ENCODE peak calls at places on chromosomes 6 and 20, in six cellular contexts. J, K, Q, F, L and G are unnamed samples.

GRCh38 chr6:113655761-113656160 is 201.4 kb upstream of the MARCKS start:
- DNase-seq in K (no peak), F (no peak), J (no peak), L (no peak), Q (no peak), G (no peak)

GRCh38 chr6:147417954-147418353 is 90.5 kb upstream of the SAMD5 start:
- DNase-seq in L (no peak), F (no peak), K (no peak), J (no peak), Q (no peak), G (no peak)

GRCh38 chr6:23647045-23647444 is 479.0 kb upstream of the NRSN1 start:
- DNase-seq in L (no peak), Q (no peak), J (no peak), K (no peak), F (no peak), G (no peak)

GRCh38 chr20:5214826-5215225 is 88.0 kb downstream of the CDS2 start:
- DNase-seq in F (no peak), J (no peak), Q (no peak), K (no peak), L (no peak), G (no peak)

GRCh38 chr6:106509420-106510089 is 119.7 kb downstream of the RTN4IP1 start:
- DNase-seq in J (no peak), F (peak; percentile 60), K (no peak), Q (no peak), L (peak; percentile 30), G (no peak)

GRCh38 chr6:43278524-43279078 is 19.5 kb upstream of the SLC22A7 start:
- DNase-seq in Q (peak; percentile 29), K (no peak), J (peak; percentile 50), L (peak; percentile 13), F (peak; percentile 8), G (peak; percentile 17)

GRCh38 chr20:57957397-57958049 is 247.7 kb upstream of the PMEPA1 start:
- DNase-seq in F (no peak), J (no peak), K (no peak), Q (peak; percentile 60), L (no peak), G (no peak)

GRCh38 chr6:31396422-31397152 is 6.8 kb upstream of the MICA start:
- DNase-seq in K (peak; percentile 96), Q (no peak), L (peak; percentile 88), J (peak; percentile 66), F (peak; percentile 79), G (no peak)

GRCh38 chr20:19047040-19047950 is 165.1 kb upstream of the SLC24A3 start:
- DNase-seq in F (no peak), Q (no peak), L (no peak), J (no peak), K (peak; percentile 94), G (no peak)

GRCh38 chr6:158739673-158740072 is 79.5 kb downstream of the EZR start:
- DNase-seq in L (no peak), F (no peak), J (no peak), Q (no peak), K (no peak), G (no peak)

GRCh38 chr6:43217351-43217750 is 11.9 kb downstream of the DNPH1 start:
- DNase-seq in Q (no peak), L (no peak), F (no peak), J (no peak), K (no peak), G (no peak)

GRCh38 chr6:138647006-138647405 is 126.6 kb upstream of the CCDC28A start:
- DNase-seq in Q (no peak), J (no peak), F (peak; percentile 82), K (no peak), L (peak; percentile 91), G (no peak)

GRCh38 chr6:73542882-73543281 is 22.1 kb upstream of the EEF1A1 start:
- DNase-seq in F (no peak), K (peak; percentile 48), J (no peak), Q (no peak), L (no peak), G (no peak)

GRCh38 chr6:139927236-139927635 is 552.8 kb upstream of the CITED2 start:
- DNase-seq in F (peak; percentile 96), J (peak; percentile 4), L (peak; percentile 85), Q (no peak), K (no peak), G (no peak)

GRCh38 chr6:17101422-17102257 is at the start of gene STMND1:
- DNase-seq in K (no peak), L (peak; percentile 24), F (peak; percentile 20), J (peak; percentile 27), Q (no peak), G (no peak)

GRCh38 chr6:145964948-145965366 is 799 bp upstream of the SHPRH start:
- DNase-seq in F (no peak), J (no peak), K (no peak), L (no peak), Q (no peak), G (no peak)

GRCh38 chr6:112245511-112246203 is 8.7 kb downstream of the LAMA4 start:
- DNase-seq in Q (no peak), J (no peak), F (peak; percentile 93), L (peak; percentile 53), K (no peak), G (no peak)

GRCh38 chr6:105601541-105602174 is 198.8 kb upstream of the PREP start:
- DNase-seq in K (peak; percentile 93), L (peak; percentile 100), F (peak; percentile 100), Q (no peak), J (peak; percentile 98), G (no peak)

GRCh38 chr20:21505161-21505809 is 8.6 kb downstream of the NKX2-2 start:
- DNase-seq in F (peak; percentile 56), K (no peak), L (peak; percentile 59), J (peak; percentile 70), Q (no peak), G (no peak)

GRCh38 chr6:138086573-138087196 is 20.5 kb downstream of the PERP start:
- DNase-seq in L (no peak), J (peak; percentile 75), F (no peak), Q (peak; percentile 38), K (no peak), G (peak; percentile 47)

GRCh38 chr20:1299522-1299921 is 29.4 kb downstream of the SDCBP2 start:
- DNase-seq in J (peak; percentile 34), Q (no peak), F (no peak), L (no peak), K (no peak), G (no peak)

GRCh38 chr6:140636237-140636636 is 1261.8 kb upstream of the CITED2 start:
- DNase-seq in Q (no peak), F (no peak), J (no peak), L (no peak), K (no peak), G (no peak)

GRCh38 chr20:50285376-50286173 is 94.9 kb downstream of the CEBPB start:
- DNase-seq in L (peak; percentile 81), J (no peak), Q (no peak), K (peak; percentile 91), F (peak; percentile 92), G (no peak)

GRCh38 chr20:63058696-63059335 is 52.1 kb upstream of the BHLHE23 start:
- DNase-seq in L (no peak), J (no peak), Q (no peak), F (no peak), K (peak; percentile 80), G (no peak)

GRCh38 chr20:51481311-51481997 is 61.1 kb downstream of the NFATC2 start:
- DNase-seq in J (no peak), F (no peak), L (no peak), K (no peak), Q (no peak), G (no peak)

GRCh38 chr20:19758888-19759331 is 852 bp downstream of the RIN2 start:
- DNase-seq in K (peak; percentile 96), Q (no peak), L (peak; percentile 71), F (peak; percentile 52), J (peak; percentile 56), G (no peak)

GRCh38 chr6:151403919-151404308 is 12.6 kb upstream of the ZBTB2 start:
- DNase-seq in F (no peak), L (no peak), J (no peak), K (no peak), Q (no peak), G (no peak)
- H3K4me3 ChIP-seq in F (no peak overlapping the region), L (no peak overlapping the region), J (no peak overlapping the region), K (no peak overlapping the region), Q (no peak overlapping the region), G (no peak overlapping the region)

GRCh38 chr6:100460650-100461204 is 4.0 kb downstream of the SIM1 start:
- DNase-seq in Q (no peak), F (no peak), J (peak; percentile 37), L (no peak), K (no peak), G (no peak)
- TF ChIP-seq CTCF in Q (peak; percentile 62), F (peak; percentile 56), J (peak; percentile 58), L (peak; percentile 35), K (no peak), G (peak; percentile 51)

GRCh38 chr6:63640062-63640461 is 4.5 kb downstream of the PHF3 start:
- DNase-seq in F (peak; percentile 91), J (no peak), K (no peak), Q (no peak), L (peak; percentile 82), G (no peak)
- H3K4me3 ChIP-seq in F (no peak overlapping the region), J (no peak overlapping the region), K (no peak overlapping the region), Q (no peak overlapping the region), L (no peak overlapping the region), G (no peak overlapping the region)

DNA sequence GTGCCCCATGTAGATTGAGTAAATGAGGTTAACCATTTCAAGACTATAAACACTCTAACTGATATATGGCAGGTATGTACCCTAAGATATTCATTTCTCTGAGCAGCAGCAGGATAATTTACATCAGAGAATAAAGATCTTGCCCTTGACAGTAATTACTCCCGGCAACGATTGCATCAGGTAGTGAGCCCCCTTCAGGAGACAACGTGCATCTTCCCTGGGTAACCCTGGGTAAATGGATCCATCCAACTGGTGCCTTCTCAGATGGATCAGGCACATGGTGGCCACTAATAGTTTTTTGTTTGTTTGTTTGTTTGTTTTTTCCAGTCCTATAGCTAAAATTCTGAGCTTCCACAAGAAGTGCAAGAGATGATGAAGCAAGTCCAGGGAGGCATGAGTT is 469.4 kb upstream of the SLC35B3 start:
- DNase-seq in J (peak; percentile 2), F (no peak), L (no peak), K (no peak), Q (no peak), G (no peak)
- TF ChIP-seq CTCF in J (no peak), F (peak; percentile 3), L (no peak), K (no peak), Q (peak; percentile 10), G (peak; percentile 31)

DNA sequence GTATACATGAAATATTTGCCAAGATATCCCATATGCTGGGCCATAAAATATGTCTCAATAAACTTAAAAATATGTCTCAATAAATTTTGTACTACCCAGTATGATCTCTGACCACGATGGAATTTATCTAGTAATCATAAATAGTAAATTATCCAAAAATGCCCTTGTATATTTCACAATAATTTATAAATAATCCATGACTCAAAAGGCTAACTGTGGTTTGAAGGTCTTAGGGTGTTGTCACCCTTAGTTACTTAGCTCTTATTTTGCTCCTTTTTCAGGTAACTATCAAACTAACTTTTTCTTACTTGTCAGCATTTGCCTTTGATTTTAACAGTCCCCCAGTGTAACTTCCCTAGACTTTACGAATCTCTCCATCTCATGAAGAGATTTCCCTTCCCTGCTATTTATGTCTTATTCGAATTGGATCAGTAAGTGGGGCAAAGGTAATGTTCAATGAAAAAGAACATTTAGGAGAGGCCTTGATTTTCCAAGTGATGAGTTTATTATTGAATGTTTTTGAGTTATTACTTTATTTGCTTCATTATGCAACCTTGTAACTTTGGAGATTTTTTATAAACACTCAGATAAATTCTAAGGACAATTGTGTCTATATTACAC is 109.0 kb upstream of the THBS2 start:
- DNase-seq in L (peak; percentile 16), Q (no peak), F (peak; percentile 18), K (no peak), J (no peak), G (no peak)
- H3K4me3 ChIP-seq in L (no peak overlapping the region), Q (no peak overlapping the region), F (no peak overlapping the region), K (no peak overlapping the region), J (no peak overlapping the region), G (no peak overlapping the region)

GRCh38 chr6:63802606-63803206 is 167.1 kb downstream of the PHF3 start:
- DNase-seq in J (peak; percentile 29), L (peak; percentile 65), F (peak; percentile 63), K (no peak), Q (no peak), G (no peak)
- TF ChIP-seq CTCF in J (peak; percentile 74), L (peak; percentile 64), F (peak; percentile 84), K (no peak), Q (peak; percentile 54), G (peak; percentile 73)